ENCODE peak calls at places on chromosome 19, in seven cellular contexts. X is tibial nerve, L is kidney, Y is pancreas, R is ascending aorta, A is stomach, Z is esophagus muscularis mucosa. J is an unnamed sample.

GRCh38 chr19:45761714-45762113 is 7.3 kb downstream of the SIX5 start:
- DNase-seq in Z (no peak), A (no peak), L (no peak), X (no peak), Y (no peak), R (no peak), J (no peak)

GRCh38 chr19:10290876-10291553 is 1.3 kb downstream of the ICAM5 start:
- DNase-seq in X (no peak), L (peak; percentile 94), A (peak; percentile 48), R (no peak), Z (no peak), Y (peak; percentile 35), J (peak; percentile 69)

GRCh38 chr19:1904385-1905070 is 671 bp upstream of the ADAT3 start:
- DNase-seq in X (no peak), A (peak; percentile 70), Y (peak; percentile 73), Z (no peak), L (no peak), R (peak; percentile 84), J (peak; percentile 80)

GRCh38 chr19:41403181-41403970 is 5.8 kb downstream of the BCKDHA start:
- DNase-seq in Y (no peak), X (no peak), R (no peak), Z (no peak), A (no peak), L (no peak), J (no peak)

GRCh38 chr19:7851623-7852500 is 21.8 kb downstream of the EVI5L start:
- DNase-seq in Z (no peak), Y (no peak), A (no peak), R (no peak), L (peak; percentile 71), X (no peak), J (no peak)

GRCh38 chr19:41646589-41647204 is 19.8 kb upstream of the CEACAM4 start:
- DNase-seq in Y (no peak), L (no peak), R (no peak), A (no peak), X (no peak), Z (no peak), J (peak; percentile 13)

GRCh38 chr19:43596842-43597461 is 557 bp downstream of the ZNF576 start:
- DNase-seq in R (no peak), Z (no peak), A (no peak), Y (peak; percentile 29), X (no peak), L (no peak), J (no peak)

GRCh38 chr19:51751655-51752054 is at the start of gene FPR1:
- DNase-seq in A (no peak), R (peak; percentile 60), X (no peak), Y (no peak), Z (no peak), L (no peak), J (no peak)

GRCh38 chr19:18336121-18336520 is 4.3 kb upstream of the PGPEP1 start:
- DNase-seq in R (no peak), A (no peak), Z (no peak), X (no peak), L (no peak), Y (no peak), J (no peak)

GRCh38 chr19:10467104-10467706 is 36.0 kb downstream of the KEAP1 start:
- DNase-seq in Z (no peak), A (no peak), Y (no peak), L (peak; percentile 66), R (no peak), X (no peak), J (no peak)

GRCh38 chr19:38263696-38264485 is 482 bp upstream of the SPINT2 start:
- DNase-seq in X (no peak), Y (peak; percentile 98), R (peak; percentile 89), A (peak; percentile 98), L (peak; percentile 96), Z (no peak), J (no peak)

GRCh38 chr19:46021531-46022041 is 1.3 kb downstream of the PGLYRP1 start:
- DNase-seq in Z (no peak), X (no peak), Y (no peak), R (no peak), A (peak; percentile 46), L (no peak), J (no peak)

GRCh38 chr19:35845215-35846037 is 6.9 kb downstream of the NPHS1 start:
- DNase-seq in Z (no peak), A (no peak), L (no peak), R (no peak), X (no peak), Y (peak; percentile 65), J (no peak)

GRCh38 chr19:57477191-57478008 is at the start of gene ZNF772:
- DNase-seq in R (peak; percentile 92), Z (peak; percentile 97), A (peak; percentile 91), Y (peak; percentile 88), X (peak; percentile 47), L (peak; percentile 93), J (peak; percentile 82)

GRCh38 chr19:307793-308420 is 16.7 kb upstream of the PLPP2 start:
- DNase-seq in A (no peak), L (no peak), X (no peak), Y (no peak), R (no peak), Z (no peak), J (no peak)

GRCh38 chr19:306151-306900 is 15.1 kb upstream of the PLPP2 start:
- DNase-seq in L (no peak), R (no peak), Z (no peak), Y (no peak), A (no peak), X (no peak), J (no peak)

GRCh38 chr19:305240-306150 is 14.3 kb upstream of the PLPP2 start:
- DNase-seq in L (no peak), X (no peak), R (no peak), Y (no peak), Z (no peak), A (no peak), J (no peak)

GRCh38 chr19:308471-309205 is 17.4 kb upstream of the PLPP2 start:
- DNase-seq in A (peak; percentile 8), Y (no peak), L (peak; percentile 63), R (no peak), Z (no peak), X (no peak), J (no peak)

GRCh38 chr19:307111-307531 is 15.9 kb upstream of the PLPP2 start:
- DNase-seq in Y (no peak), R (no peak), L (peak; percentile 70), A (no peak), Z (no peak), X (no peak), J (no peak)
- H3K4me3 ChIP-seq in Y (no peak overlapping the region), R (no peak overlapping the region), L (no peak overlapping the region), A (no peak overlapping the region), Z (no peak overlapping the region), X (no peak overlapping the region), J (no peak overlapping the region)

GRCh38 chr19:4414800-4415251 is 12.4 kb downstream of the CHAF1A start:
- DNase-seq in L (no peak), Z (no peak), Y (no peak), A (no peak), X (no peak), R (no peak), J (no peak)
- H3K36me3 ChIP-seq in L (no peaks in the 10 kb centered on the region), Z (no peaks in the 10 kb centered on the region), Y (no peaks in the 10 kb centered on the region), A (peaks cover 31% of the 10 kb centered on the region), X (no peaks in the 10 kb centered on the region), R (no peaks in the 10 kb centered on the region), J (peaks cover 12% of the 10 kb centered on the region)

GRCh38 chr19:47608074-47608907 is 643 bp upstream of the BICRA start:
- DNase-seq in X (peak; percentile 91), Z (peak; percentile 96), L (peak; percentile 98), R (peak; percentile 96), A (peak; percentile 96), Y (peak; percentile 96), J (peak; percentile 97)
- TF ChIP-seq CTCF in X (peak; percentile 46), Z (peak; percentile 26), L (peak; percentile 16), R (peak; percentile 22), A (peak; percentile 7), Y (no peak), J (peak; percentile 25)

GRCh38 chr19:20367811-20368294 is 197.7 kb downstream of the ZNF737 start:
- DNase-seq in L (no peak), X (no peak), A (peak; percentile 40), Y (peak; percentile 55), Z (no peak), R (no peak), J (no peak)

GRCh38 chr19:20371911-20372310 is 193.7 kb downstream of the ZNF737 start:
- DNase-seq in X (no peak), R (no peak), Z (no peak), Y (no peak), A (no peak), L (no peak), J (no peak)
- H3K4me3 ChIP-seq in X (no peak overlapping the region), R (no peak overlapping the region), Z (no peak overlapping the region), Y (no peak overlapping the region), A (no peak overlapping the region), L (no peak overlapping the region), J (no peak overlapping the region)

GRCh38 chr19:16874250-16874977 is 14.4 kb upstream of the F2RL3 start:
- DNase-seq in Y (no peak), A (no peak), Z (no peak), L (no peak), R (no peak), X (no peak), J (no peak)
- H3K36me3 ChIP-seq in Y (peaks cover 52% of the 10 kb centered on the region), A (peaks cover 82% of the 10 kb centered on the region), Z (peaks cover 65% of the 10 kb centered on the region), L (peaks cover 38% of the 10 kb centered on the region), R (peaks cover 71% of the 10 kb centered on the region), X (peaks cover 33% of the 10 kb centered on the region), J (peaks cover 32% of the 10 kb centered on the region)

GRCh38 chr19:14383556-14383897 is 2.3 kb downstream of the ADGRE5 start:
- DNase-seq in Z (no peak), L (no peak), Y (no peak), A (no peak), R (no peak), X (no peak), J (no peak)
- TF ChIP-seq CTCF in Z (no peak), L (no peak), Y (no peak), A (no peak), R (no peak), X (no peak), J (no peak)